ENCODE peak calls at places on chromosomes 3 and 15, in ten cellular contexts. I is cardiac muscle cell; V is AG09319; N is psoas muscle; F is WTC11; U is CD8-positive, alpha-beta T cell; H is esophagus squamous epithelium; P is epithelial cell of proximal tubule; Y is GM20000; L is astrocyte of the spinal cord. R is an unnamed sample.

GRCh38 chr3:25458420-25458814 is 30.4 kb downstream of the RARB start:
- DNase-seq in I (no peak), V (no peak), N (no peak), F (no peak), U (no peak), H (no peak), P (no peak), Y (no peak), L (no peak), R (no peak)

GRCh38 chr3:196735751-196736150 is 3.9 kb upstream of the PAK2 start:
- DNase-seq in I (peak), V (no peak), N (no peak), F (no peak), U (no peak), H (no peak), P (no peak), Y (no peak), L (no peak), R (no peak)

GRCh38 chr3:86787091-86787490 is 203.9 kb downstream of the VGLL3 start:
- DNase-seq in I (peak), V (no peak), N (no peak), F (no peak), U (no peak), H (no peak), P (no peak), Y (no peak), L (peak), R (no peak)

GRCh38 chr15:78148392-78149067 is 632 bp upstream of the IDH3A start:
- DNase-seq in I (peak), V (no peak), N (no peak), F (no peak), U (no peak), H (no peak), P (no peak), Y (no peak), L (no peak), R (no peak)

GRCh38 chr3:22373827-22374226 is 622.8 kb upstream of the ZNF385D start:
- DNase-seq in I (no peak), V (no peak), N (no peak), F (no peak), U (no peak), H (no peak), P (no peak), Y (no peak), L (no peak), R (no peak)

GRCh38 chr15:48703544-48703943 is 58.0 kb upstream of the FBN1 start:
- DNase-seq in I (no peak), V (no peak), N (no peak), F (no peak), U (no peak), H (no peak), P (no peak), Y (no peak), L (peak), R (no peak)

GRCh38 chr3:196894557-196895295 is 27.0 kb downstream of the SENP5 start:
- DNase-seq in I (no peak), V (no peak), N (no peak), F (no peak), U (no peak), H (no peak), P (no peak), Y (no peak), L (no peak), R (no peak)

GRCh38 chr15:40771242-40771641 is 1.5 kb downstream of the C15orf62 start:
- DNase-seq in I (no peak), V (no peak), N (no peak), F (no peak), U (no peak), H (no peak), P (no peak), Y (no peak), L (no peak), R (no peak)

GRCh38 chr3:68206524-68207117 is 552.2 kb upstream of the SUCLG2 start:
- DNase-seq in I (no peak), V (no peak), N (no peak), F (no peak), U (no peak), H (no peak), P (no peak), Y (no peak), L (no peak), R (no peak)

GRCh38 chr3:145017959-145018358 is 1046.3 kb downstream of the DIPK2A start:
- DNase-seq in I (peak), V (no peak), N (no peak), F (no peak), U (no peak), H (no peak), P (no peak), Y (no peak), L (peak), R (no peak)

GRCh38 chr3:98801042-98801747 is 38.1 kb downstream of the ST3GAL6 start:
- DNase-seq in I (no peak), V (no peak), N (no peak), F (peak), U (no peak), H (no peak), P (no peak), Y (no peak), L (no peak), R (no peak)
- TF ChIP-seq CTCF in I (peak), V (no peak), N (no peak), F (no peak), U (no peak), H (no peak), P (peak), Y (no peak), L (peak), R (peak)

DNA sequence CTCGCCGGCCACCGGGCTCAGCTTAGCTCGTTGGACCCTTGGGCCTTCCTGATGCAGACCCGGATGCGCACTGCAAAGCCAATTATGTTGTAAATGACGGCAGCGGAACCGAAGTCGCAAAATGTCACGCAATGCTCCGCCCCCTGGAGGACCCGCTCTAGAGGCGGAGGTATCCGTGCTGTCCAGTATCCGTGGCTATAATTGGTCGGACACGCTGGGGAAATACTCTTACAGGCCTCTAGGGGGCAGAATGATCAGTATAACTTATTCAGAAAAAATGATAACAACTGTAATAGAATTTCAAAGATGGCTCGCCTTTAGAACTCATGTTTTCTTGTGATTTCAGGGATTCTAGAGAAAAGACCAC is at the start of gene PRR23B:
- DNase-seq in I (no peak), V (no peak), N (no peak), F (peak), U (no peak), H (no peak), P (no peak), Y (no peak), L (no peak), R (no peak)
- TF ChIP-seq CTCF in I (no peak), V (no peak), N (no peak), F (peak), U (no peak), H (no peak), P (peak), Y (no peak), L (peak), R (no peak)

DNA sequence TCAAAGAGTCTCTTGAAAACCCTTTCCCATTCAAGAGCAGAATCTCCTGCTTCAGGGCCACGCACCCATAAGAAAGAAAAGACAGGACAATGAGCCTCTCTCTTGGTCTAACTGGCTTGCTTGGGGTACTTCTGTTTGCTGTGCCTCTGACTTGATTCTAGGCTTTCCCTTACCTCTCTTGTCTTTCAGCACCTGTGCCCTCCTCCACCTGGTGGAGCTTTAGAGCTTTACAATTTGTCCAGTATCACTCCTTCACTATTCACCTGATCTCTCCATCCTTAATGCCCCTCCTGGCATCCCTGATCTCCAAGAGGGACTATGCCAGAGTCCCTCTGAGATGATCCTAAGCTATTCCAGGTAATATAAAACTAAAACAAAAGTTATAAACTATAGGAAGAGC is 252.6 kb downstream of the NTRK3 start:
- DNase-seq in I (no peak), V (no peak), N (no peak), F (no peak), U (no peak), H (no peak), P (no peak), Y (no peak), L (no peak), R (no peak)
- TF ChIP-seq CTCF in I (no peak), V (no peak), N (no peak), F (peak), U (no peak), H (no peak), P (peak), Y (no peak), L (no peak), R (no peak)

DNA sequence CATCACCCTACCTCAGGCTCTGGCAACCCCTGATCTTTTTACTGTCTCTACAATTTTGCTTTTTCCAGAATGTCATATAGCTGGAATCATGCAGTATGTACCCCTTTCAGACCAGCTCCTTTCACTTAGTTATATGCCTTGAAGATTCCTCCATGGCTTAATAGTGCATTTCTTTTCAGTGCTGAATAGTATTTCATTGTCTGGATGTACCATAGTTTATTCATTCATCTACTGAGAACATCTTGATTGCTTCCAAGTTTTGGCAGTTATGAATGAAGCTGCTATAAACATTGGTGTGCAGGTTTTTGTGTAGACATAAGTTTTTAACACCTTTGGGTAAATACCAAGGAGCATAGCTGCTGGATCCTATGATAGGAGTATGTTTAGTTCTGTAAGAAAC is 50.8 kb upstream of the ANP32A start:
- DNase-seq in I (no peak), V (no peak), N (no peak), F (no peak), U (no peak), H (no peak), P (no peak), Y (no peak), L (no peak), R (no peak)
- TF ChIP-seq CTCF in I (no peak), V (no peak), N (no peak), F (no peak), U (no peak), H (no peak), P (no peak), Y (no peak), L (no peak), R (no peak)

DNA sequence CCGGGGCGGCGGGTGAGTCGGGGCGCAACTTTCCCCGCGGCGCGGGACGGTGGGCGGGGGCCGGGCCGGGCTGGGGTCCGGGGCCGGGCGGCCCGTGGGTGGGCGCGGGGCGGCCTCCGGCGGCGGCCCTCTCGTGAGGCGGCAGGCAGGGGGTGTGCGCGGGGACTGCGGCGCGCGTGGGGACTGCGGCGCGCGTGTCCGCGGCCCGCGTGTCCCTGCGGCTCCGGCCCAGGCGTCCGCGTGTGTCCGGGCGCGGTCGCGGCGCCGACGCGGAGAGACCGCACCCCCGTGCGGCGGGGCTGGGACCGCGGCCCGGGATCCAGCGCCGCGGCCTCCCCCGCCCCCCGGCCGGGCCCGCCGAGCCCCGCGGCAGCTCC is 349 bp downstream of the PLXNA1 start:
- DNase-seq in I (peak), V (no peak), N (no peak), F (no peak), U (peak), H (no peak), P (no peak), Y (peak), L (no peak), R (no peak)
- TF ChIP-seq CTCF in I (no peak), V (no peak), N (no peak), F (no peak), U (no peak), H (no peak), P (no peak), Y (no peak), L (no peak), R (no peak)

R was measured in D721Med.